ENCODE peak calls at places on chromosomes 7 and 10, in four cellular contexts. H is cardiac muscle cell, Z is prostate gland, K is hepatocyte. F is an unnamed sample.

GRCh38 chr10:72611783-72612182 is 14.1 kb downstream of the MICU1 start:
- DNase-seq in H (peak; percentile 11), K (no peak), Z (no peak), F (no peak)

GRCh38 chr7:47244692-47245091 is 337.2 kb downstream of the TNS3 start:
- DNase-seq in Z (no peak), K (no peak), H (no peak), F (no peak)

GRCh38 chr7:7920481-7920880 is 48.1 kb upstream of the GLCCI1 start:
- DNase-seq in K (no peak), H (no peak), Z (no peak), F (no peak)

GRCh38 chr7:141400356-141400755 is 150.9 kb upstream of the AGK start:
- DNase-seq in Z (no peak), H (no peak), K (no peak), F (no peak)

GRCh38 chr7:465710-466400 is 53.8 kb downstream of the PDGFA start:
- DNase-seq in K (no peak), H (no peak), Z (no peak), F (no peak)

GRCh38 chr7:39946693-39947092 is 3.4 kb upstream of the CDK13 start:
- DNase-seq in Z (no peak), H (no peak), K (no peak), F (no peak)

GRCh38 chr7:36475371-36475770 is 85.7 kb downstream of the ANLN start:
- DNase-seq in H (no peak), Z (no peak), K (no peak), F (no peak)

GRCh38 chr10:5595591-5596590 is 70.5 kb downstream of the ASB13 start:
- DNase-seq in K (no peak), H (no peak), Z (no peak), F (no peak)

GRCh38 chr10:114911801-114912479 is 26.1 kb upstream of the TRUB1 start:
- DNase-seq in K (no peak), Z (no peak), H (no peak), F (no peak)

GRCh38 chr7:4139656-4140320 is 542.3 kb upstream of the FOXK1 start:
- DNase-seq in Z (no peak), K (no peak), H (peak; percentile 74), F (no peak)

GRCh38 chr7:4523219-4523618 is 158.9 kb upstream of the FOXK1 start:
- DNase-seq in K (no peak), H (no peak), Z (no peak), F (no peak)

GRCh38 chr7:117875566-117875965 is 2.3 kb upstream of the CTTNBP2 start:
- DNase-seq in K (peak; percentile 52), H (peak; percentile 81), Z (no peak), F (no peak)

GRCh38 chr10:37495415-37495814 is 362.0 kb downstream of the ZNF248 start:
- DNase-seq in K (no peak), H (no peak), Z (no peak), F (no peak)

GRCh38 chr7:36155811-36156361 is 2.8 kb downstream of the EEPD1 start:
- DNase-seq in H (peak; percentile 24), K (peak; percentile 34), Z (peak; percentile 43), F (no peak)

GRCh38 chr10:58291538-58292174 is 22.7 kb downstream of the CISD1 start:
- DNase-seq in Z (peak; percentile 19), K (peak; percentile 72), H (peak; percentile 41), F (no peak)

GRCh38 chr7:55223023-55223422 is 142.1 kb upstream of the LANCL2 start:
- DNase-seq in K (no peak), Z (no peak), H (no peak), F (no peak)

GRCh38 chr10:125538947-125539649 is 143.9 kb downstream of the TEX36 start:
- DNase-seq in K (peak; percentile 74), H (no peak), Z (peak; percentile 94), F (no peak)

GRCh38 chr7:54831046-54831643 is 72.1 kb upstream of the SEC61G start:
- DNase-seq in K (no peak), H (no peak), Z (no peak), F (no peak)

GRCh38 chr10:33869089-33869488 is 534.6 kb upstream of the NRP1 start:
- DNase-seq in H (no peak), K (no peak), Z (no peak), F (no peak)

GRCh38 chr7:136183981-136184380 is 206.8 kb upstream of the MTPN start:
- DNase-seq in Z (no peak), H (peak; percentile 38), K (peak; percentile 28), F (no peak)
- TF ChIP-seq CTCF in Z (no peak), H (no peak), K (peak; percentile 40), F (peak; percentile 44)

GRCh38 chr7:131013716-131014115 is 279.7 kb upstream of the KLF14 start:
- DNase-seq in K (no peak), H (no peak), Z (no peak), F (no peak)

GRCh38 chr7:131010714-131011436 is 276.9 kb upstream of the KLF14 start:
- DNase-seq in Z (no peak), K (no peak), H (no peak), F (no peak)

GRCh38 chr7:131011437-131011752 is 277.4 kb upstream of the KLF14 start:
- DNase-seq in Z (no peak), K (no peak), H (no peak), F (no peak)

GRCh38 chr7:131011976-131012375 is 278.0 kb upstream of the KLF14 start:
- DNase-seq in Z (no peak), H (no peak), K (peak; percentile 38), F (no peak)

DNA sequence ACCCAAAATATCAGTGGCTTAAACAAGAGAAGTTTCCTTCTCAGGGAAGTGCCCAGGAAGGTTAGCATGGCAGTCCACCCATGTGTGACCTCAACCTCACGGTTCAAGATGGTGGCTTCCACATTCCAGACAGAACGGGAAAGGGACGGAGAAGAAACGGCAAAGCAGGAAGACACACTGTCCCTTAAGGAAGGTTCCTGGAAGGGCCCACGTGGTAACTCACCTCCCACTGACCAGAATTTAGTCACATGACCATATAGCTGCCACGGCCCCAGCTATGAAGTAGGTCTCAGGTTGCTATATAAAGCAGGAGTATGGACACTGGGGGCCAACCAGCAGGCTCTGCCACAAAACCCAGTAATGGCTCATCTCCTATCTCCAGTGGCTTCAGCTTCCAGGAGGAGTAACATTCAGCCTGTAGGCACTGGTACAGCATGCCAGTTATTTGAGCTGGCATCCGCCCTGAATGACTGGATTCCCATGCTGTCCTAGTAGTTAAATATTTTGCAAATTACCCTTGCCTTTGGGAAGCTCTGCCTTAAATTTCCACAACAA is 278.5 kb upstream of the KLF14 start:
- DNase-seq in H (no peak), K (no peak), Z (no peak), F (no peak)
- H3K27ac ChIP-seq in H (no peak overlapping the region), K (peak overlapping the region; percentile 76), Z (no peak overlapping the region), F (no peak overlapping the region)

GRCh38 chr7:151016942-151017341 is 7.4 kb downstream of the ATG9B start:
- DNase-seq in Z (no peak), H (no peak), K (no peak), F (no peak)

GRCh38 chr7:151019130-151019447 is 5.2 kb downstream of the ATG9B start:
- DNase-seq in H (no peak), K (no peak), Z (no peak), F (no peak)

GRCh38 chr7:151018421-151019129 is 5.7 kb downstream of the ATG9B start:
- DNase-seq in Z (no peak), K (peak; percentile 68), H (peak; percentile 39), F (no peak)

GRCh38 chr7:151017370-151017952 is 6.8 kb downstream of the ATG9B start:
- DNase-seq in K (no peak), Z (no peak), H (no peak), F (peak; percentile 54)

GRCh38 chr7:151017953-151018420 is 6.3 kb downstream of the ATG9B start:
- DNase-seq in Z (peak; percentile 41), K (peak; percentile 84), H (peak; percentile 84), F (peak; percentile 84)
- TF ChIP-seq CTCF in Z (peak; percentile 69), K (peak; percentile 96), H (peak; percentile 98), F (peak; percentile 94)

DNA sequence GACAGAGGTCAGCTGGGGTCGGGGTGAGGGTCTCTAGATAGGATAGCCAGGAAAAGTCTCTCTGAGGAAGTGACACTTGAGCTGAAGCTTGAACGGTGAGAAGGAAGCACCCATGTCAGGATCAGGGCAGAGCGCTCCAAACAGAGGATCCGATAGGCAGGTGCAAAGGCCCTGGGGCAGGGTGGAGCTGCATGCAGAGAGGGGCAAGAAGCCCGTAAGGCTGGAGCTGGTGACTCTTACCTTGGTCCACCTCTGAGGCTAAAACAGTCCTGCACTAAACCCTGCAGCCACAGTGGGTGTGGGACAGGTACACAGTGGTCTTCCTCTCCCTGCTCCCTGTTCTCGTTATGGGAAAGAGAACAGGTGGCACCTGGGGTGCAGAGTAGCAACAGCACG is 5.8 kb upstream of the C10orf71 start:
- DNase-seq in Z (no peak), H (no peak), K (no peak), F (no peak)
- H3K27ac ChIP-seq in Z (no peak overlapping the region), H (no peak overlapping the region), K (no peak overlapping the region), F (no peak overlapping the region)

GRCh38 chr7:29300649-29301048 is 106.1 kb downstream of the CHN2 start:
- DNase-seq in H (no peak), K (no peak), Z (no peak), F (no peak)

GRCh38 chr7:29299986-29300609 is 105.5 kb downstream of the CHN2 start:
- DNase-seq in Z (no peak), K (no peak), H (no peak), F (no peak)

GRCh38 chr7:29296421-29296820 is 101.8 kb downstream of the CHN2 start:
- DNase-seq in H (no peak), K (no peak), Z (no peak), F (no peak)

GRCh38 chr7:29292886-29293658 is 98.5 kb downstream of the CHN2 start:
- DNase-seq in Z (no peak), H (no peak), K (no peak), F (no peak)

DNA sequence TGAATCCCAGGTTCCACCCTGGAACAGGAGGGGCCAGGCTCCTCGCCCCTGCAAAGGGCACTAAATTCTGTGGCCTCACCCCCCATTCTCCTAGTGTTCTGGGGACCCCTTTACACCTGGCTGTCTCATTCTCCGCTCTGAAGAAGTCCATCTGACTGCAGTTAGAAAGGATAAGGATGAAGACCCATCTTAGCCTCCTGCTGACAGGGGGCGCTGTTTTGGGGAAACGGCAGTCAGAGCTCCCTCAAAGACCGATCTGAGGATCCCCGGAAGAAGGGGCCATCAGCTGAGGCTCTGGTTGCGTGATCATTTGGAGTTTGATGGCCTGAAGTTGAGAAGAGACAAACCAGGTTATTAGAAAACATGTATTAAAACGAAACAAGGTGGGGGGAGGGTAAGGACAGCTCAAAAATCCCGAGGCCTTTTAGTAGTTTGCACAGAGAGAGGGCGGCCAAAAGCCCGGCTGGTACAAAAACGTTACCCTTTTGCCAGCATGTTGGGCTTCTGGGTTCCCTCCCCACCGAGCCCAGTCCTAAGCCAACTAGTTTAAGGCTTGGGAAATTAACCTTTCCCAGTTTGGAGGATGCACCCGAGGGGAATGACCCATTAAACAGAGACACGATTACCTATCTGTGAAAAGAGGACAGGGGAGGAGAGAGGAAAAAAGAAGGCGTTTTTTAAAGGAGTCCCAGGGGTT is 102.8 kb downstream of the CHN2 start:
- DNase-seq in H (no peak), K (no peak), Z (no peak), F (no peak)
- TF ChIP-seq CTCF in H (peak; percentile 18), K (no peak), Z (no peak), F (peak; percentile 39)

DNA sequence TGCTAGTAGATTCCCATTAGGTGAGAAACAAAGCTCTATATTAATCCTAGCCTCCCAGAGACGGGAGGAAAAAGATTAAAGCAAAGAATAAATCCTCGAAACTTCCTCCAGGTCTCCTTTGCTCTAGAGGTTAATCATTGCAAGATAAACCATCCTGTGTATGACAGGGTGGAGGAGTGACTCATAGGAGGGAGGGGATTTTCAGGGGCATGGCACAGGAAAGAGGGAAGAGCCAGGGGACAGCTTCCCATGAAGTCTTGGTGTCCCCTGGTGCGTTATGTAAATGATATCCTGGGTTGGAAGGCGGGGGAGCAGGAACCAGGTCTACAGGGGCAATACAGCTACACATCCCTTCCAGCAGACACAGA is 780 bp downstream of the CYP3A5 start:
- DNase-seq in H (no peak), K (peak; percentile 77), Z (peak; percentile 20), F (peak; percentile 20)
- H3K27ac ChIP-seq in H (no peak overlapping the region), K (peak overlapping the region; percentile 86), Z (peak overlapping the region; percentile 56), F (no peak overlapping the region)

F was measured in WERI-Rb-1.